ENCODE peak calls at places on chromosomes 3 and 15, in four cellular contexts. One of them, this sample, is unnamed.

GRCh38 chr15:70505411-70505919 is 257.9 kb downstream of the UACA start:
- DNase-seq in transverse colon: no peak
- DNase-seq in foreskin fibroblast: peak; percentile 73
- DNase-seq in IMR-90: peak; percentile 87
- DNase-seq in this sample: peak; percentile 79

GRCh38 chr15:66578286-66578875 is 12.6 kb upstream of the LCTL start:
- DNase-seq in transverse colon: no peak
- DNase-seq in foreskin fibroblast: peak; percentile 28
- DNase-seq in IMR-90: peak; percentile 77
- DNase-seq in this sample: peak; percentile 91

GRCh38 chr3:129016725-129017530 is 15.8 kb downstream of the EFCC1 start:
- DNase-seq in transverse colon: peak; percentile 79
- DNase-seq in foreskin fibroblast: no peak
- DNase-seq in IMR-90: peak; percentile 37
- DNase-seq in this sample: peak; percentile 32

GRCh38 chr15:75947117-75947516 is 43.4 kb downstream of the FBXO22 start:
- DNase-seq in transverse colon: no peak
- DNase-seq in foreskin fibroblast: peak; percentile 74
- DNase-seq in IMR-90: peak; percentile 77
- DNase-seq in this sample: peak; percentile 78

GRCh38 chr15:38994310-38994709 is 429.7 kb upstream of the RASGRP1 start:
- DNase-seq in transverse colon: no peak
- DNase-seq in foreskin fibroblast: no peak
- DNase-seq in IMR-90: no peak
- DNase-seq in this sample: peak; percentile 66

GRCh38 chr15:53791616-53792015 is 32.2 kb upstream of the WDR72 start:
- DNase-seq in transverse colon: no peak
- DNase-seq in foreskin fibroblast: no peak
- DNase-seq in IMR-90: no peak
- DNase-seq in this sample: no peak

GRCh38 chr15:99386429-99386828 is 135.1 kb downstream of the LRRC28 start:
- DNase-seq in transverse colon: no peak
- DNase-seq in foreskin fibroblast: no peak
- DNase-seq in IMR-90: no peak
- DNase-seq in this sample: no peak

GRCh38 chr3:121855555-121855954 is 20.5 kb downstream of the EAF2 start:
- DNase-seq in transverse colon: no peak
- DNase-seq in foreskin fibroblast: no peak
- DNase-seq in IMR-90: no peak
- DNase-seq in this sample: peak; percentile 12

GRCh38 chr3:105365171-105365535 is 1.6 kb upstream of the ALCAM start:
- DNase-seq in transverse colon: no peak
- DNase-seq in foreskin fibroblast: no peak
- DNase-seq in IMR-90: no peak
- DNase-seq in this sample: peak; percentile 62

GRCh38 chr15:38809621-38810020 is 245.0 kb upstream of the RASGRP1 start:
- DNase-seq in transverse colon: no peak
- DNase-seq in foreskin fibroblast: no peak
- DNase-seq in IMR-90: peak; percentile 30
- DNase-seq in this sample: no peak

GRCh38 chr15:55942332-55942731 is 51.1 kb downstream of the NEDD4 start:
- DNase-seq in transverse colon: no peak
- DNase-seq in foreskin fibroblast: no peak
- DNase-seq in IMR-90: no peak
- DNase-seq in this sample: no peak

GRCh38 chr3:8629151-8630021 is 15.2 kb downstream of the SSUH2 start:
- DNase-seq in transverse colon: peak; percentile 86
- DNase-seq in foreskin fibroblast: peak; percentile 81
- DNase-seq in IMR-90: peak; percentile 86
- DNase-seq in this sample: peak; percentile 82

GRCh38 chr3:42159706-42160472 is 68.7 kb downstream of the TRAK1 start:
- DNase-seq in transverse colon: peak; percentile 87
- DNase-seq in foreskin fibroblast: peak; percentile 7
- DNase-seq in IMR-90: no peak
- DNase-seq in this sample: peak; percentile 29

GRCh38 chr3:121574449-121574848 is 6.7 kb downstream of the ARGFX start:
- DNase-seq in transverse colon: peak; percentile 50
- DNase-seq in foreskin fibroblast: no peak
- DNase-seq in IMR-90: peak; percentile 24
- DNase-seq in this sample: peak; percentile 11

GRCh38 chr3:26099692-26100091 is 309.8 kb downstream of the OXSM start:
- DNase-seq in transverse colon: no peak
- DNase-seq in foreskin fibroblast: no peak
- DNase-seq in IMR-90: no peak
- DNase-seq in this sample: no peak

GRCh38 chr3:97821413-97821809 is 400 bp upstream of the CRYBG3 start:
- DNase-seq in transverse colon: peak; percentile 59
- DNase-seq in foreskin fibroblast: no peak
- DNase-seq in IMR-90: no peak
- DNase-seq in this sample: no peak

GRCh38 chr3:43852066-43852465 is 161.3 kb downstream of the ABHD5 start:
- DNase-seq in transverse colon: no peak
- DNase-seq in foreskin fibroblast: peak; percentile 64
- DNase-seq in IMR-90: peak; percentile 76
- DNase-seq in this sample: peak; percentile 75

GRCh38 chr15:63987979-63988378 is 58.3 kb downstream of the DAPK2 start:
- DNase-seq in transverse colon: peak; percentile 4
- DNase-seq in foreskin fibroblast: no peak
- DNase-seq in IMR-90: no peak
- DNase-seq in this sample: no peak

GRCh38 chr15:70226337-70226980 is 128.7 kb upstream of the TLE3 start:
- DNase-seq in transverse colon: no peak
- DNase-seq in foreskin fibroblast: no peak
- DNase-seq in IMR-90: no peak
- DNase-seq in this sample: no peak

GRCh38 chr15:56866798-56867197 is 51.6 kb upstream of the TCF12 start:
- DNase-seq in transverse colon: no peak
- DNase-seq in foreskin fibroblast: no peak
- DNase-seq in IMR-90: peak; percentile 26
- DNase-seq in this sample: peak; percentile 10

GRCh38 chr3:112308151-112308911 is 14.3 kb upstream of the SLC9C1 start:
- DNase-seq in transverse colon: no peak
- DNase-seq in foreskin fibroblast: peak; percentile 24
- DNase-seq in IMR-90: peak; percentile 81
- DNase-seq in this sample: peak; percentile 90

GRCh38 chr15:38455096-38455495 is 1.2 kb downstream of the FAM98B start:
- DNase-seq in transverse colon: no peak
- DNase-seq in foreskin fibroblast: no peak
- DNase-seq in IMR-90: peak; percentile 48
- DNase-seq in this sample: peak; percentile 3

GRCh38 chr3:190629088-190629487 is 115.2 kb downstream of the IL1RAP start:
- DNase-seq in transverse colon: no peak
- DNase-seq in foreskin fibroblast: no peak
- DNase-seq in IMR-90: no peak
- DNase-seq in this sample: no peak

GRCh38 chr15:39362832-39363561 is 217.9 kb upstream of the THBS1 start:
- DNase-seq in transverse colon: no peak
- DNase-seq in foreskin fibroblast: peak; percentile 94
- DNase-seq in IMR-90: peak; percentile 96
- DNase-seq in this sample: peak; percentile 87

GRCh38 chr3:76965122-76965725 is 74.7 kb upstream of the ROBO2 start:
- DNase-seq in transverse colon: no peak
- DNase-seq in foreskin fibroblast: peak; percentile 14
- DNase-seq in IMR-90: peak; percentile 18
- DNase-seq in this sample: no peak

GRCh38 chr15:35393403-35393802 is 152.6 kb downstream of the DPH6 start:
- DNase-seq in transverse colon: no peak
- DNase-seq in foreskin fibroblast: peak; percentile 16
- DNase-seq in IMR-90: no peak
- DNase-seq in this sample: no peak

GRCh38 chr15:31374986-31375385 is 48.4 kb downstream of the KLF13 start:
- DNase-seq in transverse colon: no peak
- DNase-seq in foreskin fibroblast: no peak
- DNase-seq in IMR-90: no peak
- DNase-seq in this sample: no peak

GRCh38 chr3:190972840-190973270 is 110.4 kb upstream of the GMNC start:
- DNase-seq in transverse colon: no peak
- DNase-seq in foreskin fibroblast: no peak
- DNase-seq in IMR-90: no peak
- DNase-seq in this sample: no peak

GRCh38 chr3:175477651-175478224 is 618.6 kb downstream of the NAALADL2 start:
- DNase-seq in transverse colon: no peak
- DNase-seq in foreskin fibroblast: no peak
- DNase-seq in IMR-90: no peak
- DNase-seq in this sample: no peak

GRCh38 chr15:98321916-98322315 is 326.4 kb upstream of the IGF1R start:
- DNase-seq in transverse colon: no peak
- DNase-seq in foreskin fibroblast: no peak
- DNase-seq in IMR-90: no peak
- DNase-seq in this sample: no peak

DNA sequence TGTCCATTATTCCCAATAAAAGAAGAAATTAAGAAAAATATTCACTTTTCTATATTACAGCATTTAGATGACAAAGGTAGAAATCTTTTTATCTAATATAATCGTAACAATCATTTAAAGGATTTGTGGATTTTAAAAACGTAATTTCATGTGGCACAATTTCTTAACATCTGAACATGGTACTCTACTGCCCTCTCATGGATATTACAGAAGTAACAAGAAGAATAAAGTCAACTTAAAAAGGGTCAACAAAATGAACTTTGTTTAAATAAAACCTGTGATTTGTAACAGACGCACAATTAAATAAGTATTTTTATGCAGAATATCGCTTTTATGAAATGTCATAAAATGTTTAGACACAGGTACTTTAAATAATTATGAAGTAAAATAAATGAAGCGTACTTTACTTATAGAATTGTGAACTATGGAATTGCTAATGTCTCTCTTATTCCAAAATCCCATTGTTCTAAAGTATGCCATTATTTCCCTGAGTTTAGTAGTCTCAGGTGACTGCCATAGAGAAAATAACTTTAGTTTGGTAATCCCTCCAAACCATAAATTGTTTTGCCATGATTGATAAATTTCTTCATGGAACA is 366.8 kb upstream of the ZNF385D start:
- DNase-seq in transverse colon: no peak
- DNase-seq in foreskin fibroblast: peak; percentile 16
- DNase-seq in IMR-90: peak; percentile 62
- DNase-seq in this sample: peak; percentile 85
- TF ChIP-seq CTCF in transverse colon: peak; percentile 57
- TF ChIP-seq CTCF in foreskin fibroblast: peak; percentile 19
- TF ChIP-seq CTCF in IMR-90: peak; percentile 72
- TF ChIP-seq CTCF in this sample: peak; percentile 48

GRCh38 chr3:50516048-50516871 is 12.8 kb upstream of the CACNA2D2 start:
- DNase-seq in transverse colon: peak; percentile 22
- DNase-seq in foreskin fibroblast: no peak
- DNase-seq in IMR-90: no peak
- DNase-seq in this sample: peak; percentile 27
- H3K4me3 ChIP-seq in transverse colon: no peak overlapping the region
- H3K4me3 ChIP-seq in foreskin fibroblast: no peak overlapping the region
- H3K4me3 ChIP-seq in IMR-90: no peak overlapping the region
- H3K4me3 ChIP-seq in this sample: no peak overlapping the region

GRCh38 chr3:50584391-50584790 is 15.1 kb downstream of the HEMK1 start:
- DNase-seq in transverse colon: no peak
- DNase-seq in foreskin fibroblast: no peak
- DNase-seq in IMR-90: no peak
- DNase-seq in this sample: peak; percentile 57

GRCh38 chr3:50583897-50584296 is 14.6 kb downstream of the HEMK1 start:
- DNase-seq in transverse colon: no peak
- DNase-seq in foreskin fibroblast: no peak
- DNase-seq in IMR-90: no peak
- DNase-seq in this sample: no peak

GRCh38 chr3:50582083-50582482 is 12.8 kb downstream of the HEMK1 start:
- DNase-seq in transverse colon: no peak
- DNase-seq in foreskin fibroblast: no peak
- DNase-seq in IMR-90: no peak
- DNase-seq in this sample: no peak

GRCh38 chr3:50581459-50581842 is 12.1 kb downstream of the HEMK1 start:
- DNase-seq in transverse colon: no peak
- DNase-seq in foreskin fibroblast: no peak
- DNase-seq in IMR-90: no peak
- DNase-seq in this sample: no peak

DNA sequence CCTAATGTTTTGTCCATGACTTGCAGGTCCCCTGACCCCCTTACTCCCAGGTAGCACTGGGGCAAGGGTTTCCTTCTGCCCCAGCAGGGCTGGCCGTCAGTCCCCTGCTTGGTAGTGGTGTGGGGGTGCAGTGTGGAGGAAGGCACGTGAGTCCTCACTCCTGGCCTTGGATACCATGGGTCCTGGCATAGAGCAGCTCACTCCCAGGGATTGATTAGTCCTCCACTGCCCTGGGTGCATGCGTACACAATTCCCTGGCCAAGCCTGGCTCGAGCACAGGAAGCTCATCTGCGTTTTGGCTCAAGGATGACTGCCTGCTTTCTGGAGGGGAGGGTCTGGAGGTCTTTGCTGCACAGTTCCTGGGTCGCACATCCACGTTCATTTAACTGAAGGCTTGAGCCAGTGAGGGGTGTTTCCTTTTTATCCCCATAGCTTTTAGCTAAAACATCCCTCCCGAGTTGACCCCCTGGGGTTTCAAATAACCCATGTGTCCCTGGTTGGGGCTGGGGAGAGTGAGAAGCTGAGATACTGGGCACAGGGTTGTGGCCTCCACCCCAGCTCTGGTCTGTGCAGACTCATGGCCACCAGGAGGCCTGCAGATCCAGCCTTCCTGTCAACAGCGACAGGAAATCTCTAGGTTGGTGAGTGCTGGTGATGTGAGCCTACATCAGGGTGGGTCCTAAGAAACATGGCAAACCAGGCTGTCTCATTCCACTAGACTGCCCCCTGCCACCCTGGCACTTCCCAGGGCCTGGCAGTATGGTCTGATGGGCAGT is 11.5 kb downstream of the HEMK1 start:
- DNase-seq in transverse colon: no peak
- DNase-seq in foreskin fibroblast: no peak
- DNase-seq in IMR-90: no peak
- DNase-seq in this sample: no peak
- TF ChIP-seq CTCF in transverse colon: no peak
- TF ChIP-seq CTCF in foreskin fibroblast: no peak
- TF ChIP-seq CTCF in IMR-90: no peak
- TF ChIP-seq CTCF in this sample: peak; percentile 1

GRCh38 chr15:80152896-80153876 is at the start of gene FAH:
- DNase-seq in transverse colon: peak; percentile 36
- DNase-seq in foreskin fibroblast: peak; percentile 46
- DNase-seq in IMR-90: peak; percentile 53
- DNase-seq in this sample: peak; percentile 62

GRCh38 chr15:80153900-80154299 is 1.1 kb downstream of the FAH start:
- DNase-seq in transverse colon: no peak
- DNase-seq in foreskin fibroblast: peak; percentile 34
- DNase-seq in IMR-90: peak; percentile 13
- DNase-seq in this sample: peak; percentile 29

GRCh38 chr15:80151148-80151547 is 1.7 kb upstream of the FAH start:
- DNase-seq in transverse colon: no peak
- DNase-seq in foreskin fibroblast: no peak
- DNase-seq in IMR-90: no peak
- DNase-seq in this sample: no peak

GRCh38 chr15:80152180-80152895 is 461 bp upstream of the FAH start:
- DNase-seq in transverse colon: peak; percentile 98
- DNase-seq in foreskin fibroblast: peak; percentile 94
- DNase-seq in IMR-90: peak; percentile 90
- DNase-seq in this sample: peak; percentile 99

DNA sequence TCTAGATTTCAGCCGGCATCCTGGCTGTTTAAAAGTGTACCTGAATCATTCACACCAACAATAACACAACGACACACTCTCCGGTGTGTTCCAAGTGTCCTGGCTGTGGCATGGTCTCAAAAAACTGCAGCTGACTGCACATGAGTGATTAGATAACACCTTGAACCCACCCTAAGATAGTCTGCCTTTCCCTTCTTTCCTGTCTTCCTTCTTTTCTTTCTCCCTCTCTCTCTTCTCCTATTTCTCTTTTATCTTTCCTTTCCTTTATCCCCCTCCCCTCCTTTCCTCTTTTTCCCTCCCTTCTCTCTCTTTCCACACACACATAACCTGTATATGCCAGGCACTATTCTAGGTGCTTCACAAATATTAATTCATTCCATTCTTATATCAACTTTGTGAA is 1.2 kb upstream of the FAH start:
- DNase-seq in transverse colon: no peak
- DNase-seq in foreskin fibroblast: no peak
- DNase-seq in IMR-90: no peak
- DNase-seq in this sample: no peak
- H3K4me3 ChIP-seq in transverse colon: no peak overlapping the region
- H3K4me3 ChIP-seq in foreskin fibroblast: no peak overlapping the region
- H3K4me3 ChIP-seq in IMR-90: no peak overlapping the region
- H3K4me3 ChIP-seq in this sample: no peak overlapping the region

This sample was measured in cardiac fibroblast.